ENCODE peak calls at places on chromosomes 5 and 9, in seven cellular contexts. H is dorsolateral prefrontal cortex, E is brain microvascular endothelial cell, X is testis, G is body of pancreas, V is sigmoid colon, Z is A549. L is an unnamed sample.

GRCh38 chr9:101469026-101469425 is 33.5 kb upstream of the ALDOB start:
- DNase-seq in H (no peak), X (no peak), V (no peak), Z (no peak), G (no peak), E (no peak), L (no peak)

GRCh38 chr9:127181315-127181580 is 58.8 kb upstream of the ANGPTL2 start:
- DNase-seq in E (no peak), X (peak; percentile 7), Z (no peak), G (peak; percentile 2), V (peak; percentile 52), H (peak; percentile 35), L (no peak)

GRCh38 chr5:159353661-159354252 is 23.5 kb upstream of the IL12B start:
- DNase-seq in X (no peak), G (no peak), Z (no peak), H (no peak), V (no peak), E (no peak), L (no peak)

GRCh38 chr5:40841068-40841805 is at the start of gene CARD6:
- DNase-seq in H (no peak), V (no peak), G (no peak), Z (peak; percentile 46), X (no peak), E (no peak), L (no peak)

GRCh38 chr9:737400-738120 is 103.9 kb upstream of the DMRT1 start:
- DNase-seq in X (no peak), H (no peak), Z (no peak), E (no peak), G (no peak), V (no peak), L (no peak)

GRCh38 chr9:12604154-12604825 is 88.9 kb upstream of the TYRP1 start:
- DNase-seq in E (peak; percentile 49), G (no peak), H (no peak), V (no peak), Z (no peak), X (no peak), L (no peak)

GRCh38 chr5:107401470-107402085 is 269.2 kb downstream of the EFNA5 start:
- DNase-seq in E (no peak), V (no peak), Z (no peak), G (no peak), X (no peak), H (no peak), L (no peak)

GRCh38 chr5:136023935-136024645 is 4.7 kb upstream of the TGFBI start:
- DNase-seq in H (no peak), X (no peak), E (no peak), G (no peak), Z (no peak), V (peak; percentile 57), L (no peak)

GRCh38 chr9:91147079-91147708 is 214.5 kb downstream of the AUH start:
- DNase-seq in G (no peak), H (no peak), E (no peak), V (no peak), X (no peak), Z (no peak), L (no peak)

GRCh38 chr5:102792705-102793104 is 37.6 kb downstream of the PAM start:
- DNase-seq in V (no peak), H (no peak), G (no peak), Z (peak; percentile 6), X (no peak), E (peak; percentile 12), L (no peak)

GRCh38 chr9:104200456-104200994 is 106.4 kb downstream of the SMC2 start:
- DNase-seq in G (no peak), E (no peak), V (no peak), Z (no peak), H (no peak), X (no peak), L (no peak)

GRCh38 chr9:13885258-13885657 is 428.7 kb downstream of the NFIB start:
- DNase-seq in V (no peak), X (no peak), H (no peak), E (no peak), G (no peak), Z (no peak), L (no peak)

GRCh38 chr5:58412932-58413331 is 47.0 kb downstream of the PLK2 start:
- DNase-seq in H (no peak), E (no peak), X (no peak), G (no peak), V (no peak), Z (no peak), L (no peak)

GRCh38 chr9:133168432-133168831 is 4.7 kb upstream of the GBGT1 start:
- DNase-seq in Z (no peak), G (no peak), H (no peak), E (no peak), V (no peak), X (no peak), L (peak; percentile 12)

GRCh38 chr5:321726-322251 is 275 bp downstream of the AHRR start:
- DNase-seq in H (no peak), X (peak; percentile 11), V (no peak), Z (no peak), G (no peak), E (no peak), L (no peak)

GRCh38 chr5:320524-321232 is 836 bp upstream of the AHRR start:
- DNase-seq in H (no peak), G (no peak), V (no peak), X (peak; percentile 16), Z (no peak), E (no peak), L (no peak)

GRCh38 chr5:322281-322941 is 897 bp downstream of the AHRR start:
- DNase-seq in E (no peak), V (no peak), H (no peak), G (no peak), X (peak; percentile 20), Z (no peak), L (no peak)

GRCh38 chr5:322942-323879 is 1.7 kb downstream of the AHRR start:
- DNase-seq in Z (no peak), E (no peak), X (peak; percentile 18), H (no peak), V (no peak), G (no peak), L (no peak)

GRCh38 chr5:321233-321725 is at the start of gene AHRR:
- DNase-seq in Z (peak; percentile 87), V (no peak), X (peak; percentile 60), H (no peak), E (peak; percentile 40), G (no peak), L (peak; percentile 66)
- H3K27ac ChIP-seq in Z (peak within 1 kb of the TSS; percentile 56), V (no peak within 1 kb of the TSS), X (no peak within 1 kb of the TSS), H (no peak within 1 kb of the TSS), E (peak within 1 kb of the TSS; percentile 57), G (no peak within 1 kb of the TSS), L (no peak within 1 kb of the TSS)

GRCh38 chr9:124869986-124870560 is 8.1 kb downstream of the ARPC5L start:
- DNase-seq in Z (no peak), H (no peak), E (peak; percentile 19), V (no peak), G (peak; percentile 44), X (peak; percentile 62), L (peak; percentile 70)

GRCh38 chr9:124870723-124871122 is 8.8 kb downstream of the ARPC5L start:
- DNase-seq in X (no peak), V (no peak), E (no peak), Z (no peak), G (no peak), H (no peak), L (no peak)

GRCh38 chr9:124871156-124871561 is 9.2 kb downstream of the ARPC5L start:
- DNase-seq in V (no peak), G (no peak), X (no peak), Z (no peak), H (no peak), E (no peak), L (no peak)

GRCh38 chr9:124869466-124869985 is 7.6 kb downstream of the ARPC5L start:
- DNase-seq in Z (no peak), X (no peak), G (peak; percentile 41), E (no peak), V (no peak), H (no peak), L (peak; percentile 43)

GRCh38 chr9:124868511-124869465 is 6.9 kb downstream of the ARPC5L start:
- DNase-seq in H (peak; percentile 90), G (peak; percentile 87), E (peak; percentile 58), Z (peak; percentile 95), V (peak; percentile 92), X (peak; percentile 88), L (peak; percentile 90)
- TF ChIP-seq CTCF in H (no peak), G (no peak), E (peak; percentile 54), Z (peak; percentile 35), V (no peak), X (no peak), L (no peak)

GRCh38 chr5:73136277-73136606 is 15.9 kb downstream of the TMEM171 start:
- DNase-seq in V (no peak), G (no peak), H (no peak), X (no peak), E (no peak), Z (no peak), L (no peak)
- H3K4me3 ChIP-seq in V (no peak overlapping the region), G (no peak overlapping the region), H (no peak overlapping the region), X (no peak overlapping the region), E (no peak overlapping the region), Z (no peak overlapping the region), L (no peak overlapping the region)

GRCh38 chr9:109277451-109277850 is 43.4 kb downstream of the EPB41L4B start:
- DNase-seq in H (no peak), Z (no peak), V (no peak), E (no peak), G (peak; percentile 55), X (no peak), L (peak; percentile 36)

GRCh38 chr9:109274768-109275596 is 45.9 kb downstream of the EPB41L4B start:
- DNase-seq in V (no peak), H (no peak), X (no peak), Z (no peak), G (no peak), E (no peak), L (peak; percentile 87)

GRCh38 chr9:109278848-109279247 is 42.0 kb downstream of the EPB41L4B start:
- DNase-seq in E (no peak), H (no peak), X (no peak), Z (no peak), V (no peak), G (peak; percentile 47), L (no peak)

GRCh38 chr9:109278216-109278615 is 42.6 kb downstream of the EPB41L4B start:
- DNase-seq in Z (no peak), V (no peak), H (no peak), E (no peak), X (no peak), G (no peak), L (no peak)

DNA sequence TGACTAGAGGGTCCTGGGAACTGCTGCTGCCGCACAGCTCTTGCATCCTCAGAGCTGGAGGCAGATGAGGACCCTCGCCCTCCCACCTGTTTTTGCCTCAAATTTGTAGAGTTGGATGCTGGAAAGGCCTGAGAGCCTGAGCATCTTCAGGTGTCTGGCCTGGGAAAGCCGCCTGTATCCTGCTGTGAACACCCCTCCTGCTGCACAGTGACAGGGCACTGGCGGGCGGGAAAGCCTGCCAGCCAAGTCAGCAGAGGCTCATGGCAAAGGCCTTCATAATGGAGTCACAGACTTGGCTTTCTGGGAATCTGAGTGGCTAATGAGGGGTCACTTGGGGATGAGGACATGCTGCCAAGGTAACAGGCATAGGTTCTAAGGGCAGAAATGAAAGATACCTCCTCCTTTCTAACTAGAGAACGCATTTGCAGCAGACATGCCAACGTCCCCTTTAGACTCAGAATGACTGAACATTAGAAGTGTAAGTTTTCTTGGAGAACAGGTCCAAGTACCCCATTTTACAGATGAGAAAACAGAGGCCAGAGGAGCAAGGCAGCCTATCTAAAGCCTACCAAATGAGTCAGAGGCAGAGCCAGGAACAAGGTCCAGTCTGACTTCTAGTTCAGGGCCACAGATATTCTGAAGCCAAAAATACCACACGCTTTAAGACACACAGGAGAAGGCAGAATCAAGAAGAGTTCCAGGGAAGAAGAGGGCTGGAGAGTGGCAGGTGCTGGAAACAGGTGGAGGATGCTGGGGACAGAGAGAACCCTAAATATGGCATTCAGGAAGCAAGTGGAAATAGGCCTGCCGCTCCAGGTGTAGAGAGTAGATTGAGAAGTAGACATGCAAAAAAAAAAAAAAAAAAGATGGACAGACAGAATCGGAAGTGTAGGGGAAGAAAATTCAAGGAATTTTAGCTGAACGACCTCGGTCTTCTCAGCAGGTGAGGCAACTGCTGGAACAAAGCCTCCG is 44.1 kb downstream of the EPB41L4B start:
- DNase-seq in V (no peak), Z (no peak), X (no peak), E (no peak), G (no peak), H (no peak), L (no peak)
- H3K27ac ChIP-seq in V (no peak overlapping the region), Z (no peak overlapping the region), X (no peak overlapping the region), E (no peak overlapping the region), G (peak overlapping the region; percentile 73), H (no peak overlapping the region), L (no peak overlapping the region)